ENCODE peak calls at places on chromosomes 2 and 18, in ten cellular contexts. D, K, T, S, A, L, P, N, R and Y are unnamed samples.

GRCh38 chr2:101418704-101419663 is 31.7 kb upstream of the CREG2 start:
- DNase-seq in D (peak), K (peak), T (peak), S (peak), A (peak), L (no peak), P (no peak), N (peak), R (peak), Y (peak)

GRCh38 chr2:136363470-136363869 is 245.5 kb upstream of the CXCR4 start:
- DNase-seq in D (no peak), K (no peak), T (no peak), S (no peak), A (no peak), L (no peak), P (no peak), N (no peak), R (no peak), Y (no peak)

GRCh38 chr2:157194844-157195243 is 62.7 kb upstream of the GALNT5 start:
- DNase-seq in D (no peak), K (no peak), T (no peak), S (no peak), A (no peak), L (no peak), P (no peak), N (no peak), R (no peak), Y (no peak)

GRCh38 chr2:2862386-2862785 is 515.2 kb downstream of the EIPR1 start:
- DNase-seq in D (no peak), K (no peak), T (no peak), S (no peak), A (no peak), L (no peak), P (no peak), N (no peak), R (no peak), Y (no peak)

GRCh38 chr2:235493775-235494715 is at the start of gene AGAP1:
- DNase-seq in D (peak), K (peak), T (peak), S (peak), A (peak), L (peak), P (no peak), N (peak), R (no peak), Y (no peak)

GRCh38 chr18:13500891-13501887 is 225.2 kb downstream of the FAM210A start:
- DNase-seq in D (peak), K (no peak), T (no peak), S (peak), A (no peak), L (peak), P (peak), N (peak), R (no peak), Y (no peak)

GRCh38 chr18:56309104-56309503 is 329.3 kb downstream of the TXNL1 start:
- DNase-seq in D (no peak), K (no peak), T (no peak), S (no peak), A (no peak), L (no peak), P (no peak), N (no peak), R (no peak), Y (no peak)

GRCh38 chr2:67267238-67267637 is 129.9 kb upstream of the ETAA1 start:
- DNase-seq in D (no peak), K (no peak), T (no peak), S (no peak), A (no peak), L (no peak), P (no peak), N (no peak), R (no peak), Y (no peak)

GRCh38 chr2:232479341-232480200 is 8.1 kb downstream of the ECEL1 start:
- DNase-seq in D (no peak), K (no peak), T (no peak), S (no peak), A (no peak), L (peak), P (no peak), N (no peak), R (no peak), Y (no peak)

GRCh38 chr2:131105950-131106801 is 1.0 kb downstream of the PLEKHB2 start:
- DNase-seq in D (peak), K (peak), T (peak), S (peak), A (no peak), L (no peak), P (no peak), N (peak), R (peak), Y (no peak)

GRCh38 chr2:160472839-160473251 is 20.8 kb downstream of the RBMS1 start:
- DNase-seq in D (peak), K (no peak), T (no peak), S (peak), A (peak), L (no peak), P (no peak), N (no peak), R (no peak), Y (no peak)

GRCh38 chr2:30765226-30765625 is 42.0 kb downstream of the CAPN13 start:
- DNase-seq in D (no peak), K (no peak), T (no peak), S (no peak), A (no peak), L (no peak), P (no peak), N (no peak), R (no peak), Y (no peak)

GRCh38 chr18:27378396-27379094 is 193.4 kb upstream of the CHST9 start:
- DNase-seq in D (no peak), K (no peak), T (no peak), S (no peak), A (no peak), L (no peak), P (no peak), N (peak), R (no peak), Y (no peak)

GRCh38 chr2:122643725-122644329 is 888.4 kb downstream of the TSN start:
- DNase-seq in D (peak), K (peak), T (no peak), S (peak), A (no peak), L (no peak), P (peak), N (peak), R (no peak), Y (no peak)

GRCh38 chr2:189579585-189579984 is 1.0 kb downstream of the SLC40A1 start:
- DNase-seq in D (peak), K (no peak), T (no peak), S (no peak), A (no peak), L (no peak), P (no peak), N (no peak), R (no peak), Y (no peak)

GRCh38 chr2:207683879-207684627 is 27.4 kb upstream of the CCNYL1 start:
- DNase-seq in D (peak), K (peak), T (no peak), S (no peak), A (peak), L (no peak), P (peak), N (no peak), R (no peak), Y (no peak)